ENCODE peak calls at places on chromosomes 3 and 15, in six cellular contexts. One of them, this sample, is unnamed.

GRCh38 chr3:11346416-11346815 is 74.2 kb downstream of the ATG7 start:
- DNase-seq in PC-3: peak; percentile 91
- DNase-seq in K562: no peak
- DNase-seq in transverse colon: no peak
- DNase-seq in heart right ventricle: no peak
- DNase-seq in A673: no peak
- DNase-seq in this sample: no peak

GRCh38 chr15:35958021-35958420 is 412.1 kb upstream of the DPH6 start:
- DNase-seq in A673: peak; percentile 60
- DNase-seq in transverse colon: no peak
- DNase-seq in K562: no peak
- DNase-seq in PC-3: peak; percentile 48
- DNase-seq in heart right ventricle: no peak
- DNase-seq in this sample: peak; percentile 47

GRCh38 chr3:54433846-54434245 is 311.5 kb downstream of the CACNA2D3 start:
- DNase-seq in PC-3: peak; percentile 30
- DNase-seq in heart right ventricle: no peak
- DNase-seq in K562: peak; percentile 5
- DNase-seq in transverse colon: no peak
- DNase-seq in A673: peak; percentile 42
- DNase-seq in this sample: peak; percentile 34

GRCh38 chr3:141498592-141499223 is 11.9 kb downstream of the RASA2 start:
- DNase-seq in PC-3: no peak
- DNase-seq in heart right ventricle: peak; percentile 37
- DNase-seq in transverse colon: peak; percentile 68
- DNase-seq in K562: no peak
- DNase-seq in A673: peak; percentile 21
- DNase-seq in this sample: no peak

GRCh38 chr15:55183679-55184078 is 13.1 kb downstream of the RSL24D1 start:
- DNase-seq in heart right ventricle: no peak
- DNase-seq in K562: no peak
- DNase-seq in A673: no peak
- DNase-seq in transverse colon: no peak
- DNase-seq in PC-3: peak; percentile 55
- DNase-seq in this sample: no peak

GRCh38 chr3:123791898-123792297 is 92.2 kb downstream of the MYLK start:
- DNase-seq in PC-3: no peak
- DNase-seq in A673: peak; percentile 27
- DNase-seq in K562: no peak
- DNase-seq in heart right ventricle: no peak
- DNase-seq in transverse colon: no peak
- DNase-seq in this sample: peak; percentile 48

GRCh38 chr15:68749365-68750141 is 71.1 kb downstream of the ANP32A start:
- DNase-seq in transverse colon: no peak
- DNase-seq in heart right ventricle: no peak
- DNase-seq in A673: no peak
- DNase-seq in PC-3: no peak
- DNase-seq in K562: no peak
- DNase-seq in this sample: no peak

GRCh38 chr15:83955806-83956265 is 279.7 kb upstream of the GOLGA6L4 start:
- DNase-seq in A673: no peak
- DNase-seq in PC-3: no peak
- DNase-seq in heart right ventricle: no peak
- DNase-seq in K562: no peak
- DNase-seq in transverse colon: peak; percentile 33
- DNase-seq in this sample: no peak

GRCh38 chr3:33883538-33884203 is 85.2 kb downstream of the PDCD6IP start:
- DNase-seq in A673: peak; percentile 85
- DNase-seq in PC-3: peak; percentile 85
- DNase-seq in transverse colon: no peak
- DNase-seq in K562: peak; percentile 69
- DNase-seq in heart right ventricle: peak; percentile 24
- DNase-seq in this sample: no peak

GRCh38 chr15:99683000-99683670 is 50.1 kb downstream of the LYSMD4 start:
- DNase-seq in heart right ventricle: no peak
- DNase-seq in A673: peak; percentile 90
- DNase-seq in transverse colon: no peak
- DNase-seq in PC-3: no peak
- DNase-seq in K562: no peak
- DNase-seq in this sample: no peak

GRCh38 chr3:126345641-126346460 is 11.4 kb downstream of the KLF15 start:
- DNase-seq in K562: no peak
- DNase-seq in A673: no peak
- DNase-seq in PC-3: no peak
- DNase-seq in transverse colon: peak; percentile 4
- DNase-seq in heart right ventricle: peak; percentile 2
- DNase-seq in this sample: no peak

GRCh38 chr15:85415779-85416178 is 35.4 kb downstream of the AKAP13 start:
- DNase-seq in PC-3: peak; percentile 65
- DNase-seq in K562: no peak
- DNase-seq in transverse colon: no peak
- DNase-seq in A673: no peak
- DNase-seq in heart right ventricle: no peak
- DNase-seq in this sample: no peak

GRCh38 chr3:149390772-149391212 is 13.3 kb upstream of the TM4SF1 start:
- DNase-seq in PC-3: peak; percentile 99
- DNase-seq in heart right ventricle: no peak
- DNase-seq in A673: no peak
- DNase-seq in K562: no peak
- DNase-seq in transverse colon: peak; percentile 44
- DNase-seq in this sample: no peak

GRCh38 chr15:63030101-63030528 is 12.4 kb upstream of the TPM1 start:
- DNase-seq in transverse colon: no peak
- DNase-seq in K562: no peak
- DNase-seq in heart right ventricle: no peak
- DNase-seq in PC-3: no peak
- DNase-seq in A673: no peak
- DNase-seq in this sample: no peak

GRCh38 chr3:129259612-129260477 is 10.4 kb downstream of the COPG1 start:
- DNase-seq in A673: no peak
- DNase-seq in K562: no peak
- DNase-seq in heart right ventricle: no peak
- DNase-seq in transverse colon: peak; percentile 39
- DNase-seq in PC-3: no peak
- DNase-seq in this sample: no peak

GRCh38 chr3:165854696-165855095 is 17.5 kb upstream of the BCHE start:
- DNase-seq in K562: peak; percentile 7
- DNase-seq in A673: peak; percentile 49
- DNase-seq in transverse colon: no peak
- DNase-seq in PC-3: peak; percentile 58
- DNase-seq in heart right ventricle: no peak
- DNase-seq in this sample: no peak

DNA sequence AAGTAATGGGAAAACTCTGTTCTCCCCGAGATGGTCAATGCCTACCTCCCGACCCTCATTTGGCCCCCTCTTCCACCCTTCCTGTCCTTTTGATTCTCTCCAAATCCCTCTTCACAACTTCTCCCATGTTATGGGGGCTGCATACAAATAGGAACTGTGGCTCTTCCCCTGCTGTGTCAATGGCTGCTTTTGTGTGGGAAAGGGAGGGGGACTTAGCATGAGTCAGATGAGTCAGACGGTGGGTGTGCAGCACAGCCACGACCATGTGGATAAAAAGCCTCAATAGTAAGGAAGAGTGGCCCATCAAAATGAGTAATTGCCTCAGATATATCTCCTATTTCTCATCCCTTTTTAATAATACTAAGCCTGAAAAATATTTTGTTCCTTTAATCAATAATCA is 31.9 kb downstream of the SPATA16 start:
- DNase-seq in A673: peak; percentile 58
- DNase-seq in K562: no peak
- DNase-seq in PC-3: no peak
- DNase-seq in transverse colon: no peak
- DNase-seq in heart right ventricle: no peak
- DNase-seq in this sample: no peak
- TF ChIP-seq CTCF in A673: no peak
- TF ChIP-seq CTCF in K562: no peak
- TF ChIP-seq CTCF in PC-3: no peak
- TF ChIP-seq CTCF in transverse colon: no peak
- TF ChIP-seq CTCF in heart right ventricle: no peak
- TF ChIP-seq CTCF in this sample: no peak

DNA sequence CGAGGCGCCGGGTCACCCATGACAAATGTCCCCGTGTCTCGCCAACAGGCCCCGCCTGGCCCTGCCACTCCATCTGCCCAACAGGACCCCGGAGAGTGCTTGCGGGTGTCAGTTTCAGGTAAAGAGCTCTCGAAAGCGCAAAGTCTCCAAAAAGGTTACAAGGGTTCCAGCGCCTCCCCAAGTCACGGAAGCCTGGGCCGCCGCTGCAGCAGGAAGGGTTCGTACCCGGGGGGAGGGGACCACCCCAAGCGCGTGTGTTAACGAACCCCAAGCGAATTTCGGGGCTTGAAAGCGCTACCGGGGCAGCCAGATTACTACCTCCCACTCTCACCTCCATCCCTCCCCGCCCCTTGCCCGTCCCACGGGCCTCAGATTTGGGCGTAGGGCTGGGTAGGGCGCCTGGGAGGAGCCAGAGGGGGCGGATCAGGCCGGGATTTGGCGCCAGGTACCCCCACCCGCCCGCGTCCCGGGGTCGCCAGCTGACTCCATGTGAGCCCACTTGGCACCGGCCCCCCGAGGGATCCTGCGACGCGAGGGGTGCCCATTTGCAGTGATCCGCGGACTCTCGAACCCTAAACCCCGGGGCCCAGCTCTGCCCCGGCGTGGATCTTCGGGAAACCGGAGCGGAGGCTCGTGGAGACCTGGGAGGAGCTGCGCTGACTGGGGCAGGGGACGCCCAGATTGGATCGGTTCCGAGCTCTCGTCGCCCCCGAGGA is 85.9 kb downstream of the NR2F2 start:
- DNase-seq in PC-3: no peak
- DNase-seq in heart right ventricle: no peak
- DNase-seq in A673: no peak
- DNase-seq in transverse colon: no peak
- DNase-seq in K562: no peak
- DNase-seq in this sample: no peak
- H3K36me3 ChIP-seq in PC-3: no peaks in the 10 kb centered on the region
- H3K36me3 ChIP-seq in heart right ventricle: no peaks in the 10 kb centered on the region
- H3K36me3 ChIP-seq in A673: no peaks in the 10 kb centered on the region
- H3K36me3 ChIP-seq in transverse colon: no peaks in the 10 kb centered on the region
- H3K36me3 ChIP-seq in K562: no peaks in the 10 kb centered on the region
- H3K36me3 ChIP-seq in this sample: no peaks in the 10 kb centered on the region

DNA sequence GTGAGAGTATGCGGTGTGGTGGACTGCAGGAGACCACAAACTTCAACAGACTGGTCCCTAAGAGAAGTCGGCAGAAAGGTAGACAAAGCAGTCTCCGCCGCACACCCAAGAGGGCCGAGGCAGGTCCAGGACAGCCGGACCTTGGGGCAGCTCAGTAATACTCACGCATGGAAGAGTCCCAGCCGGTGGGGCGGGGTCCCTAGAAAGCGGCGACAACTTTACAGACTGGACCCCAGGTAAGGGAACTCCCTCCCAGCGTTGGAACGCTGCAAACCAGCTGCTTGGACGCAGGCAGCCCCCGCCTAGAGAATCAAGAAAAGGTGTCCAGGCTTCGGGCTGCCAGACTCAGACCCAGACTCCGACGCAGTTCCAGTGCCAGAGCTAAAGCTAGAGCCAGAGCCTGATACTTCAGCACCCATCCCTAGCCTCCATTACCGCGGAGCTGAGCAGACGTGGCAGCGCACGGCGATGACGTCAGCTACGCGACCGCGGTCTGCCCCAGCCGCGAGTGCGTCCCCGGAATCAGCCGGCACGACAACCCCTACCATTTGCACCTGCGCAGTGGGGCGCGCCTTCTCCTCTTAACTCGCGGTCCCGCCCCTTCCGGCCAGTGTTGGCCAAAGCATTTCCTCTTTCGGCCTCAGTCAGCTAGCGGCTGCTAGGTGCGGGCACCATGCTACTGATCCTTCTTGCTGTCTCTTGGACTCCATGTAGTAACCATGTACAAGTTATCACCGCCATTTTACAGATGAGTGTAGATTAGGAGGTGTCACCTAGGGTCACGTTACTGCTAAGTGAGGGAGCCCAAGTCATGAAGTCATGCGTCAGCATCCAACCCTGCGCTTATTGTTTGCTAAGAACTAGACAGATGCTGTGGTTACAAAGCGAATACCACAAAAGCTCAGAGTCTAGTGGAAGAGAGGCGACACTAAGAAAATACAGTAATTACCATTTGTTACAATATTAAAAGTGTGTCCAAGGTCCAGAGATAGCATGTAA is at the start of gene TMEM39A:
- DNase-seq in K562: peak; percentile 94
- DNase-seq in PC-3: peak; percentile 99
- DNase-seq in transverse colon: peak; percentile 100
- DNase-seq in heart right ventricle: peak; percentile 100
- DNase-seq in A673: peak; percentile 99
- DNase-seq in this sample: peak; percentile 99
- H3K4me3 ChIP-seq in K562: peak within 1 kb of the TSS; percentile 98
- H3K4me3 ChIP-seq in PC-3: peak within 1 kb of the TSS; percentile 84
- H3K4me3 ChIP-seq in transverse colon: peak within 1 kb of the TSS; percentile 87
- H3K4me3 ChIP-seq in heart right ventricle: peak within 1 kb of the TSS; percentile 63
- H3K4me3 ChIP-seq in A673: peak within 1 kb of the TSS; percentile 81
- H3K4me3 ChIP-seq in this sample: peak within 1 kb of the TSS; percentile 99

GRCh38 chr15:80856400-80856799 is 77.2 kb downstream of the CEMIP start:
- DNase-seq in A673: peak; percentile 18
- DNase-seq in transverse colon: no peak
- DNase-seq in heart right ventricle: no peak
- DNase-seq in PC-3: peak; percentile 38
- DNase-seq in K562: peak; percentile 28
- DNase-seq in this sample: no peak
- TF ChIP-seq CTCF in A673: peak; percentile 47
- TF ChIP-seq CTCF in transverse colon: peak; percentile 14
- TF ChIP-seq CTCF in heart right ventricle: no peak
- TF ChIP-seq CTCF in PC-3: peak; percentile 57
- TF ChIP-seq CTCF in K562: peak; percentile 34
- TF ChIP-seq CTCF in this sample: peak; percentile 37

DNA sequence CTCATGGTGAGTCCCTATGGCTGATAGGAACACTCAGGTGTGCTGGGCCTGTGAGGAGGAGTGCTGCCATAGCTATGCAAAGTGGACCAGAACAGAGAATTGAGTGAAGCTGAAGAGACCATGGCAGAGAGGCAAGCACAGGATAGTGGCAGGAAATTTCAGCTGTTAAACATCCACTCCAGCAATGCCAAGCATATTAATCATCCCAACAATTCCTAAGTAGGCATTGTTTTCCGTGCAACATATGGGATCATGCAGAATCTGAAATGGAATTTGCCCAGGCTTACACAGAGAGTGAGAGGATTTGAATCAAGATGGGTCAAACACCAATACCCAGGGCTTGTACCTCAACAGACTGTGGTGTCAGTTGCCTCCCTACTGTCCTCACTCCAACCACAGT is 582.6 kb upstream of the UBE2E2 start:
- DNase-seq in PC-3: peak; percentile 26
- DNase-seq in transverse colon: no peak
- DNase-seq in K562: no peak
- DNase-seq in A673: no peak
- DNase-seq in heart right ventricle: no peak
- DNase-seq in this sample: no peak
- H3K36me3 ChIP-seq in PC-3: no peaks in the 10 kb centered on the region
- H3K36me3 ChIP-seq in transverse colon: no peaks in the 10 kb centered on the region
- H3K36me3 ChIP-seq in K562: no peaks in the 10 kb centered on the region
- H3K36me3 ChIP-seq in A673: no peaks in the 10 kb centered on the region
- H3K36me3 ChIP-seq in heart right ventricle: no peaks in the 10 kb centered on the region
- H3K36me3 ChIP-seq in this sample: no peaks in the 10 kb centered on the region

This sample was measured in BE2C.